ENCODE peak calls at places on chromosomes 1 and 21, in five cellular contexts. One of them, this sample, is unnamed.

GRCh38 chr1:203127672-203128611 is at the start of gene ADORA1:
- DNase-seq in NCI-H1105: peak
- DNase-seq in activated naive CD8-positive, alpha-beta T cell treated with anti-CD3 and anti-CD28 coated beads, Interleukin-2, amount 50 U/mL, for 16 hours: no peak
- DNase-seq in NCI-H2029 treated with DMSO at 0.1 percent for 48 hours: no peak
- DNase-seq in fibroblast of the conjunctiva: no peak
- DNase-seq in this sample: peak

GRCh38 chr1:46184920-46185658 is 8.8 kb upstream of the P3R3URF start:
- DNase-seq in NCI-H1105: no peak
- DNase-seq in activated naive CD8-positive, alpha-beta T cell treated with anti-CD3 and anti-CD28 coated beads, Interleukin-2, amount 50 U/mL, for 16 hours: peak
- DNase-seq in NCI-H2029 treated with DMSO at 0.1 percent for 48 hours: no peak
- DNase-seq in fibroblast of the conjunctiva: no peak
- DNase-seq in this sample: no peak

GRCh38 chr1:156906206-156906910 is 12.8 kb downstream of the PEAR1 start:
- DNase-seq in NCI-H1105: no peak
- DNase-seq in activated naive CD8-positive, alpha-beta T cell treated with anti-CD3 and anti-CD28 coated beads, Interleukin-2, amount 50 U/mL, for 16 hours: no peak
- DNase-seq in NCI-H2029 treated with DMSO at 0.1 percent for 48 hours: no peak
- DNase-seq in fibroblast of the conjunctiva: no peak
- DNase-seq in this sample: no peak

GRCh38 chr1:97680894-97681293 is 239.9 kb downstream of the DPYD start:
- DNase-seq in NCI-H1105: no peak
- DNase-seq in activated naive CD8-positive, alpha-beta T cell treated with anti-CD3 and anti-CD28 coated beads, Interleukin-2, amount 50 U/mL, for 16 hours: no peak
- DNase-seq in NCI-H2029 treated with DMSO at 0.1 percent for 48 hours: peak
- DNase-seq in fibroblast of the conjunctiva: no peak
- DNase-seq in this sample: no peak

GRCh38 chr1:38527373-38527966 is 332.1 kb downstream of the RRAGC start:
- DNase-seq in NCI-H1105: no peak
- DNase-seq in activated naive CD8-positive, alpha-beta T cell treated with anti-CD3 and anti-CD28 coated beads, Interleukin-2, amount 50 U/mL, for 16 hours: peak
- DNase-seq in NCI-H2029 treated with DMSO at 0.1 percent for 48 hours: no peak
- DNase-seq in fibroblast of the conjunctiva: no peak
- DNase-seq in this sample: peak

GRCh38 chr1:154115180-154115579 is 39.7 kb downstream of the NUP210L start:
- DNase-seq in NCI-H1105: no peak
- DNase-seq in activated naive CD8-positive, alpha-beta T cell treated with anti-CD3 and anti-CD28 coated beads, Interleukin-2, amount 50 U/mL, for 16 hours: no peak
- DNase-seq in NCI-H2029 treated with DMSO at 0.1 percent for 48 hours: no peak
- DNase-seq in fibroblast of the conjunctiva: no peak
- DNase-seq in this sample: no peak

GRCh38 chr1:70194601-70195000 is 10.8 kb downstream of the LRRC40 start:
- DNase-seq in NCI-H1105: no peak
- DNase-seq in activated naive CD8-positive, alpha-beta T cell treated with anti-CD3 and anti-CD28 coated beads, Interleukin-2, amount 50 U/mL, for 16 hours: no peak
- DNase-seq in NCI-H2029 treated with DMSO at 0.1 percent for 48 hours: no peak
- DNase-seq in fibroblast of the conjunctiva: no peak
- DNase-seq in this sample: no peak

GRCh38 chr21:17736072-17736471 is 83.1 kb downstream of the C21orf91 start:
- DNase-seq in NCI-H1105: no peak
- DNase-seq in activated naive CD8-positive, alpha-beta T cell treated with anti-CD3 and anti-CD28 coated beads, Interleukin-2, amount 50 U/mL, for 16 hours: no peak
- DNase-seq in NCI-H2029 treated with DMSO at 0.1 percent for 48 hours: no peak
- DNase-seq in fibroblast of the conjunctiva: no peak
- DNase-seq in this sample: no peak

GRCh38 chr1:68078647-68079046 is 28.2 kb upstream of the DIRAS3 start:
- DNase-seq in NCI-H1105: no peak
- DNase-seq in activated naive CD8-positive, alpha-beta T cell treated with anti-CD3 and anti-CD28 coated beads, Interleukin-2, amount 50 U/mL, for 16 hours: no peak
- DNase-seq in NCI-H2029 treated with DMSO at 0.1 percent for 48 hours: no peak
- DNase-seq in fibroblast of the conjunctiva: no peak
- DNase-seq in this sample: no peak

GRCh38 chr1:230804396-230804795 is 57.2 kb downstream of the CAPN9 start:
- DNase-seq in NCI-H1105: no peak
- DNase-seq in activated naive CD8-positive, alpha-beta T cell treated with anti-CD3 and anti-CD28 coated beads, Interleukin-2, amount 50 U/mL, for 16 hours: no peak
- DNase-seq in NCI-H2029 treated with DMSO at 0.1 percent for 48 hours: no peak
- DNase-seq in fibroblast of the conjunctiva: no peak
- DNase-seq in this sample: no peak

GRCh38 chr1:47659141-47659540 is 221.3 kb downstream of the FOXD2 start:
- DNase-seq in NCI-H1105: peak
- DNase-seq in activated naive CD8-positive, alpha-beta T cell treated with anti-CD3 and anti-CD28 coated beads, Interleukin-2, amount 50 U/mL, for 16 hours: no peak
- DNase-seq in NCI-H2029 treated with DMSO at 0.1 percent for 48 hours: no peak
- DNase-seq in fibroblast of the conjunctiva: no peak
- DNase-seq in this sample: no peak

GRCh38 chr21:41023936-41024335 is 144.0 kb upstream of the BACE2 start:
- DNase-seq in NCI-H1105: no peak
- DNase-seq in activated naive CD8-positive, alpha-beta T cell treated with anti-CD3 and anti-CD28 coated beads, Interleukin-2, amount 50 U/mL, for 16 hours: no peak
- DNase-seq in NCI-H2029 treated with DMSO at 0.1 percent for 48 hours: no peak
- DNase-seq in fibroblast of the conjunctiva: no peak
- DNase-seq in this sample: no peak

GRCh38 chr1:155454096-155454495 is 108.5 kb downstream of the ASH1L start:
- DNase-seq in NCI-H1105: no peak
- DNase-seq in activated naive CD8-positive, alpha-beta T cell treated with anti-CD3 and anti-CD28 coated beads, Interleukin-2, amount 50 U/mL, for 16 hours: no peak
- DNase-seq in NCI-H2029 treated with DMSO at 0.1 percent for 48 hours: no peak
- DNase-seq in fibroblast of the conjunctiva: no peak
- DNase-seq in this sample: no peak

GRCh38 chr1:217311766-217312165 is 319.1 kb downstream of the GPATCH2 start:
- DNase-seq in NCI-H1105: no peak
- DNase-seq in activated naive CD8-positive, alpha-beta T cell treated with anti-CD3 and anti-CD28 coated beads, Interleukin-2, amount 50 U/mL, for 16 hours: no peak
- DNase-seq in NCI-H2029 treated with DMSO at 0.1 percent for 48 hours: no peak
- DNase-seq in fibroblast of the conjunctiva: no peak
- DNase-seq in this sample: no peak

GRCh38 chr1:105872761-105873286 is 1183.7 kb upstream of the PRMT6 start:
- DNase-seq in NCI-H1105: no peak
- DNase-seq in activated naive CD8-positive, alpha-beta T cell treated with anti-CD3 and anti-CD28 coated beads, Interleukin-2, amount 50 U/mL, for 16 hours: no peak
- DNase-seq in NCI-H2029 treated with DMSO at 0.1 percent for 48 hours: peak
- DNase-seq in fibroblast of the conjunctiva: no peak
- DNase-seq in this sample: no peak

GRCh38 chr1:226863446-226863845 is 7.0 kb upstream of the PSEN2 start:
- DNase-seq in NCI-H1105: no peak
- DNase-seq in activated naive CD8-positive, alpha-beta T cell treated with anti-CD3 and anti-CD28 coated beads, Interleukin-2, amount 50 U/mL, for 16 hours: no peak
- DNase-seq in NCI-H2029 treated with DMSO at 0.1 percent for 48 hours: no peak
- DNase-seq in fibroblast of the conjunctiva: no peak
- DNase-seq in this sample: no peak

This sample was measured in LNCaP clone FGC.